ENCODE peak calls at places on chromosomes 5 and 9, in four cellular contexts. M is SK-N-MC, H is prostate gland, K is spleen. A is an unnamed sample.

GRCh38 chr5:32475338-32476097 is 31.0 kb upstream of the ZFR start:
- DNase-seq in M (no peak), K (no peak), H (no peak), A (no peak)

GRCh38 chr9:16619341-16619740 is 251.1 kb downstream of the BNC2 start:
- DNase-seq in K (no peak), M (no peak), H (no peak), A (no peak)

GRCh38 chr9:123834907-123835562 is 94.9 kb downstream of the DENND1A start:
- DNase-seq in M (no peak), K (no peak), H (no peak), A (no peak)

GRCh38 chr5:118788351-118788750 is 200.0 kb downstream of the DTWD2 start:
- DNase-seq in K (no peak), H (no peak), M (no peak), A (no peak)

GRCh38 chr9:136400038-136400834 is at the start of gene SNAPC4:
- DNase-seq in M (no peak), H (peak), K (peak), A (peak)

GRCh38 chr5:14174235-14174636 is 31.1 kb downstream of the TRIO start:
- DNase-seq in K (no peak), M (no peak), H (no peak), A (no peak)

GRCh38 chr5:90853759-90854515 is 295.3 kb downstream of the ADGRV1 start:
- DNase-seq in K (no peak), H (no peak), M (no peak), A (no peak)

GRCh38 chr5:59040804-59041201 is 457.9 kb downstream of the RAB3C start:
- DNase-seq in H (no peak), M (no peak), K (no peak), A (no peak)

GRCh38 chr5:172943283-172943841 is 15.9 kb upstream of the RPL26L1 start:
- DNase-seq in H (no peak), M (peak), K (peak), A (no peak)

GRCh38 chr9:124062172-124062571 is 50.6 kb downstream of the LHX2 start:
- DNase-seq in H (no peak), K (no peak), M (no peak), A (no peak)

GRCh38 chr5:5141625-5142527 is 1.7 kb downstream of the ADAMTS16 start:
- DNase-seq in K (no peak), H (peak), M (peak), A (peak)

GRCh38 chr5:140346348-140347221 is at the start of gene HBEGF:
- DNase-seq in M (no peak), K (peak), H (peak), A (peak)

GRCh38 chr9:35570709-35571108 is 34.4 kb upstream of the TESK1 start:
- DNase-seq in M (no peak), H (no peak), K (no peak), A (no peak)

GRCh38 chr9:100394819-100395218 is 32.1 kb upstream of the MSANTD3 start:
- DNase-seq in K (no peak), M (peak), H (no peak), A (no peak)

GRCh38 chr9:130936285-130937117 is 2.5 kb downstream of the FIBCD1 start:
- DNase-seq in K (no peak), M (no peak), H (no peak), A (no peak)

GRCh38 chr5:127101533-127101932 is 28.2 kb upstream of the C5orf63 start:
- DNase-seq in M (no peak), H (no peak), K (no peak), A (no peak)

GRCh38 chr5:153798830-153799229 is 239.9 kb downstream of the FAM114A2 start:
- DNase-seq in K (no peak), M (no peak), H (no peak), A (no peak)

GRCh38 chr9:130707225-130707976 is 13.8 kb downstream of the EXOSC2 start:
- DNase-seq in M (no peak), K (no peak), H (peak), A (peak)

GRCh38 chr5:43615445-43616184 is 12.6 kb downstream of the NNT start:
- DNase-seq in M (no peak), K (no peak), H (no peak), A (no peak)

GRCh38 chr9:19232117-19232829 is 1.8 kb downstream of the DENND4C start:
- DNase-seq in K (no peak), M (no peak), H (no peak), A (no peak)

GRCh38 chr9:19231126-19232035 is 888 bp downstream of the DENND4C start:
- DNase-seq in M (no peak), H (peak), K (peak), A (peak)

GRCh38 chr9:19229725-19230355 is 653 bp upstream of the DENND4C start:
- DNase-seq in M (no peak), H (no peak), K (peak), A (peak)

GRCh38 chr9:19232830-19233194 is 2.3 kb downstream of the DENND4C start:
- DNase-seq in H (no peak), M (no peak), K (no peak), A (no peak)

DNA sequence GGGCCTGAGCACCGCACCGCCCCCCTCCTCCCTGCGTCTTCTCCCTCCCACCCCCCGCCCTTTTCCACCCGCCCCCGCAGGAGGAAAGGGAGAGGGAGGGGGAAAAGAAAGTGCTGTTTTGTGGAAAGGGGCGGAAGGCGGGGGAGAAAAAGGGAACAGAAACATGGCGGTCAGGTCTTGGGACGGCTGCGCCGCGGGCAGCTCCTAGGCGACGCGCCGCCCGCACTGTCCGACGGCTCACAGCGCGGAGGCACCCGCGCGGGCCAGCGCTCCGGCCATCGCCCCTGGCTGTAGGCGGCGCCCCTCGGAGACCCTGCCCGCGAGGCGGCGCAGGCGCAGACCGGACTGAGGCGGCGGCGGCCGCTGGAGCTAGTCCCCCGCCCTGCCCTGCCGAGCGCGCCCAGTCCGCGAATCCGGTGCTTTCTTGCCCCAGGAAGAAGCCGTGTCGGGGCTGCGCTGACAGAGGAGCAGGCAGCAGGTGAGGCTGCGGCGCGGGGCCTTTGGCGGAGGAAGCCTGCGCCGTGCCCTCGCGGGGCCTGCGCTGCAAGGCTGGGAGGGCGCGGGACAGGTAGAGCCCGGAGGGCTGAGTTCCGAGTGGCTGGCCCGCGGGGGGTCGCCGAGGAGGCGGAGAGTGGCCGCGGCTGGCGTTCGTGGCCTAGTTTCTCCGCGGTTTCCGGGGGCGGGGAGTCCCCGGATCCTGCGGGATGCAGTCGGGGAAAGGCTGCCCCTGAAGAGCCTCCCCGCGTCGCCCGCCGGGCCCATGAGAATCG is at the start of gene DENND4C:
- DNase-seq in M (no peak), H (peak), K (peak), A (peak)
- TF ChIP-seq POLR2AphosphoS5 in M (peak), H (peak), K (peak), A (peak)

GRCh38 chr9:70617033-70617432 is 202.6 kb upstream of the KLF9 start:
- DNase-seq in M (no peak), K (no peak), H (no peak), A (no peak)

GRCh38 chr9:70613024-70613768 is 198.7 kb upstream of the KLF9 start:
- DNase-seq in M (no peak), K (no peak), H (no peak), A (no peak)

GRCh38 chr9:70615566-70616138 is 201.2 kb upstream of the KLF9 start:
- DNase-seq in H (no peak), M (no peak), K (no peak), A (no peak)

GRCh38 chr9:70616401-70617010 is 202.0 kb upstream of the KLF9 start:
- DNase-seq in H (no peak), M (no peak), K (no peak), A (no peak)

DNA sequence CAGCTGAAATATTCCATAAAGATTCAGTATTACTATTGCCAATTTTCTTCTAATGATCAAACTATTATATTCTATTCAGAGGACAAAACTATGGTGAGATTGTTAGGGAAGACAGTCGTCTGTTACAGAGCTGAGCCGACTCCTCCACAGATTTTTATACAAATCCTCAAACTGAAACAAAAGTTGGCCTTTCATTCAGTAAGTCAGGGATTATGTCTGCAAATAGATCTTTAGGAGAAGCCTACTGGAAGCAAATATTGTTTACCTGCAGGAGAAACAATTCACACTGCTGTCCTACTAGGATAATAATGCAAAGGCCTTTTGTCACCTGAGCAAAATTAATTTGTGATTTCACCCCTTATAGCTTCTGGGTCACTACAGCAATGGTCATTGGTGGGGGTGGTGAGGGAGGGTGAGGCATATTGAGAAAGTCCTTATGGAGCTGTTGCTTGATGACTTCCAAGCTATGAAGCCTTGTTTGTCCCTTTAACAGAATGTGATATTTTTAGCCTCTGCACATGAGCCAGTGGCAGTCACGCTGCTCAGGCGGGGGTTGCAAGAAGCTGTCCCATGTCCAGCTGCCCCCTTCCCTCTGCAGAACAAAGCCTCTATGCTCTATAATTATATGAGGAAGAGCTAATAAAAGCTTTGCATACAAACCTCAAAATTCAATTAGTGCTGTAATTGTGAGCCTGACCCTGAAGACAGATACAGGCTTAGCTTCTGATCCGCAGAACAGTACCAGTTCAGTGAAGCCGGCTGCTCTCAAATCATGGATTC is 200.5 kb upstream of the KLF9 start:
- DNase-seq in H (no peak), M (no peak), K (no peak), A (no peak)
- H3K4me3 ChIP-seq in H (no peak), M (no peak), K (no peak), A (no peak)

GRCh38 chr5:181234116-181234454 is 9.6 kb downstream of the RACK1 start:
- DNase-seq in M (no peak), K (peak), H (no peak), A (no peak)
- TF ChIP-seq POLR2AphosphoS5 in M (no peak), K (no peak), H (no peak), A (no peak)

GRCh38 chr5:151215546-151215880 is 8.4 kb downstream of the CCDC69 start:
- DNase-seq in M (no peak), K (no peak), H (no peak), A (no peak)
- H3K4me3 ChIP-seq in M (no peak), K (no peak), H (no peak), A (no peak)